ENCODE peak calls at places on chromosomes 6 and 20, in four cellular contexts. H, M, S and L are unnamed samples.

GRCh38 chr6:147418523-147418922 is 90.0 kb upstream of the SAMD5 start:
- DNase-seq in M (no peak), H (no peak), S (no peak), L (no peak)

GRCh38 chr20:32707691-32708581 is 34.2 kb upstream of the C20orf203 start:
- DNase-seq in H (no peak), M (no peak), S (no peak), L (peak; percentile 64)

GRCh38 chr6:104887350-104887749 is 27.6 kb upstream of the HACE1 start:
- DNase-seq in S (no peak), H (no peak), M (peak; percentile 55), L (peak; percentile 50)

GRCh38 chr6:9745966-9746365 is 668.9 kb downstream of the TFAP2A start:
- DNase-seq in M (peak; percentile 16), H (no peak), S (no peak), L (no peak)

GRCh38 chr6:33724281-33725023 is 13.0 kb upstream of the UQCC2 start:
- DNase-seq in S (no peak), H (peak; percentile 12), M (no peak), L (no peak)

GRCh38 chr6:4599924-4600323 is 176.3 kb upstream of the CDYL start:
- DNase-seq in M (peak; percentile 93), H (no peak), S (no peak), L (peak; percentile 41)

GRCh38 chr6:91659881-91660280 is 1073.0 kb upstream of the MAP3K7 start:
- DNase-seq in S (no peak), H (no peak), M (no peak), L (no peak)

GRCh38 chr6:149235130-149235561 is 82.4 kb upstream of the TAB2 start:
- DNase-seq in S (no peak), H (no peak), M (peak; percentile 95), L (peak; percentile 79)

GRCh38 chr6:39078695-39079094 is 30.1 kb downstream of the GLP1R start:
- DNase-seq in S (no peak), H (no peak), M (no peak), L (no peak)

GRCh38 chr6:54715990-54716389 is 130.6 kb upstream of the FAM83B start:
- DNase-seq in M (no peak), S (no peak), H (no peak), L (no peak)

GRCh38 chr6:155611742-155612141 is 156.1 kb upstream of the NOX3 start:
- DNase-seq in H (no peak), S (no peak), M (no peak), L (no peak)

GRCh38 chr20:9949563-9949962 is 85.2 kb upstream of the ANKEF1 start:
- DNase-seq in H (no peak), M (no peak), S (no peak), L (no peak)

GRCh38 chr6:72757926-72758325 is 136.1 kb downstream of the KCNQ5 start:
- DNase-seq in S (no peak), M (no peak), H (no peak), L (no peak)

GRCh38 chr20:50320910-50321796 is 130.5 kb downstream of the CEBPB start:
- DNase-seq in M (peak; percentile 97), S (no peak), H (peak; percentile 96), L (peak; percentile 89)

GRCh38 chr20:33532753-33533459 is 43.0 kb downstream of the CBFA2T2 start:
- DNase-seq in S (no peak), M (no peak), H (no peak), L (peak; percentile 33)

GRCh38 chr20:56368351-56369134 is 9.8 kb downstream of the FAM210B start:
- DNase-seq in M (no peak), H (no peak), S (no peak), L (no peak)

GRCh38 chr6:112899541-112899940 is 552.4 kb downstream of the RFPL4B start:
- DNase-seq in H (no peak), S (no peak), M (no peak), L (no peak)

GRCh38 chr20:46211331-46211722 is 93.2 kb downstream of the CD40 start:
- DNase-seq in M (no peak), S (no peak), H (no peak), L (no peak)

GRCh38 chr6:39137235-39137634 is 22.2 kb upstream of the SAYSD1 start:
- DNase-seq in H (no peak), M (peak; percentile 69), S (no peak), L (no peak)

GRCh38 chr6:16481680-16482079 is 243.3 kb downstream of the GMPR start:
- DNase-seq in H (no peak), S (peak; percentile 29), M (no peak), L (no peak)

GRCh38 chr6:160259585-160259984 is 964 bp upstream of the SLC22A2 start:
- DNase-seq in S (no peak), M (no peak), H (no peak), L (no peak)

GRCh38 chr20:46456255-46457028 is 50.0 kb upstream of the ELMO2 start:
- DNase-seq in H (no peak), M (no peak), S (no peak), L (no peak)

GRCh38 chr6:25578538-25578937 is 73.5 kb upstream of the SCGN start:
- DNase-seq in S (no peak), M (no peak), H (no peak), L (no peak)

GRCh38 chr6:15621203-15622044 is 41.4 kb downstream of the DTNBP1 start:
- DNase-seq in M (peak; percentile 21), S (no peak), H (peak; percentile 81), L (no peak)

GRCh38 chr6:1631251-1631650 is 21.5 kb downstream of the FOXC1 start:
- DNase-seq in M (no peak), S (no peak), H (no peak), L (no peak)

GRCh38 chr6:26223213-26223612 is 136.0 kb downstream of the HFE start:
- DNase-seq in M (peak; percentile 44), S (no peak), H (no peak), L (no peak)

GRCh38 chr20:573414-574296 is 30.1 kb upstream of the CSNK2A1 start:
- DNase-seq in M (no peak), S (no peak), H (no peak), L (no peak)

GRCh38 chr6:39130691-39131090 is 15.7 kb upstream of the SAYSD1 start:
- DNase-seq in S (no peak), H (no peak), M (no peak), L (no peak)

GRCh38 chr6:66663127-66663526 is 956.1 kb upstream of the EYS start:
- DNase-seq in M (no peak), S (no peak), H (no peak), L (no peak)

GRCh38 chr20:64152906-64153305 is 11.3 kb upstream of the MYT1 start:
- DNase-seq in M (no peak), H (no peak), S (no peak), L (no peak)

GRCh38 chr6:9612489-9612888 is 802.4 kb downstream of the TFAP2A start:
- DNase-seq in M (no peak), S (no peak), H (no peak), L (peak; percentile 11)

GRCh38 chr20:53929974-53930650 is 140.3 kb downstream of the BCAS1 start:
- DNase-seq in S (no peak), H (no peak), M (no peak), L (no peak)

GRCh38 chr6:5337573-5337972 is 76.3 kb downstream of the FARS2 start:
- DNase-seq in H (no peak), M (no peak), S (no peak), L (no peak)

GRCh38 chr6:15443119-15443518 is 197.2 kb downstream of the JARID2 start:
- DNase-seq in M (peak; percentile 69), H (no peak), S (no peak), L (peak; percentile 85)

GRCh38 chr6:26427093-26427809 is 13.1 kb upstream of the BTN3A3 start:
- DNase-seq in S (no peak), H (no peak), M (no peak), L (no peak)

GRCh38 chr6:44676826-44677433 is 289.4 kb downstream of the CDC5L start:
- DNase-seq in H (no peak), S (no peak), M (no peak), L (no peak)

GRCh38 chr20:38168791-38169589 is 3.9 kb upstream of the TGM2 start:
- DNase-seq in M (peak; percentile 55), H (peak; percentile 76), S (no peak), L (no peak)

GRCh38 chr6:31776563-31776960 is 566 bp downstream of the VWA7 start:
- DNase-seq in M (no peak), H (no peak), S (no peak), L (no peak)

GRCh38 chr6:126804255-126805064 is 314.0 kb upstream of the RSPO3 start:
- DNase-seq in M (peak; percentile 62), S (no peak), H (no peak), L (peak; percentile 79)